ENCODE peak calls at places on chromosomes 4 and X, in eight cellular contexts. D is foreskin fibroblast, Q is stomach, I is lower lobe of right lung, U is prostate gland, S is Calu3, Y is A549, P is cardiac muscle cell. V is an unnamed sample.

GRCh38 chr4:82988323-82988832 is 22.2 kb downstream of the LIN54 start:
- DNase-seq in D (peak), I (no peak), Y (no peak), U (no peak), Q (no peak), P (no peak), S (no peak), V (no peak)

GRCh38 chr4:172989984-172990711 is 178.5 kb upstream of the GALNT7 start:
- DNase-seq in Y (no peak), U (no peak), P (no peak), D (no peak), S (no peak), I (no peak), Q (no peak), V (no peak)

GRCh38 chrX:119655125-119655524 is 37.8 kb downstream of the SEPTIN6 start:
- DNase-seq in Y (peak), I (no peak), Q (no peak), P (peak), S (no peak), U (no peak), D (peak), V (peak)

GRCh38 chr4:113673450-113673849 is 88.1 kb downstream of the CAMK2D start:
- DNase-seq in I (no peak), D (no peak), U (no peak), P (no peak), Q (no peak), Y (no peak), S (peak), V (peak)

GRCh38 chrX:15790766-15791380 is 589 bp downstream of the ZRSR2 start:
- DNase-seq in I (no peak), U (no peak), Q (peak), Y (peak), D (no peak), S (no peak), P (peak), V (no peak)

GRCh38 chrX:22666441-22666840 is 333.3 kb upstream of the DDX53 start:
- DNase-seq in D (no peak), U (no peak), S (no peak), I (no peak), Y (peak), Q (no peak), P (peak), V (peak)

GRCh38 chr4:82780398-82781231 is 18.0 kb downstream of the SCD5 start:
- DNase-seq in S (peak), I (peak), U (peak), D (no peak), Q (peak), P (peak), Y (peak), V (no peak)

GRCh38 chrX:78104447-78105176 is 564 bp downstream of the PGK1 start:
- DNase-seq in P (peak), S (peak), U (peak), Q (peak), D (peak), I (peak), Y (peak), V (peak)

GRCh38 chr4:43471950-43472349 is 579.4 kb downstream of the GRXCR1 start:
- DNase-seq in S (no peak), P (no peak), Q (no peak), Y (peak), U (no peak), D (no peak), I (no peak), V (no peak)

GRCh38 chr4:102551946-102552575 is 50.9 kb downstream of the NFKB1 start:
- DNase-seq in S (no peak), D (no peak), U (no peak), Y (no peak), I (no peak), Q (no peak), P (no peak), V (no peak)

GRCh38 chr4:29711226-29711625 is 1008.9 kb upstream of the PCDH7 start:
- DNase-seq in S (no peak), Q (no peak), P (no peak), D (no peak), I (no peak), U (no peak), Y (no peak), V (no peak)

GRCh38 chr4:175456131-175456530 is 355.9 kb downstream of the GPM6A start:
- DNase-seq in U (no peak), Q (no peak), Y (no peak), I (no peak), D (no peak), S (peak), P (no peak), V (peak)

GRCh38 chr4:72997409-72997808 is 72.1 kb downstream of the COX18 start:
- DNase-seq in Y (peak), Q (no peak), S (peak), P (peak), I (peak), D (no peak), U (no peak), V (peak)

GRCh38 chr4:2251795-2252529 is 9.9 kb downstream of the MXD4 start:
- DNase-seq in I (peak), P (no peak), Y (no peak), D (no peak), U (peak), Q (peak), S (no peak), V (no peak)

GRCh38 chr4:186724048-186724860 is 598 bp upstream of the FAT1 start:
- DNase-seq in Y (peak), Q (peak), D (peak), U (peak), S (no peak), I (peak), P (peak), V (peak)

GRCh38 chrX:85391879-85392238 is 12.4 kb upstream of the POF1B start:
- DNase-seq in D (no peak), I (no peak), S (no peak), P (no peak), Q (no peak), Y (no peak), U (no peak), V (no peak)

GRCh38 chr4:142801966-142802365 is 44.1 kb downstream of the INPP4B start:
- DNase-seq in U (no peak), D (no peak), Q (no peak), I (no peak), Y (no peak), S (no peak), P (no peak), V (peak)

GRCh38 chrX:26845051-26845450 is 618.1 kb downstream of the PPP4R3C start:
- DNase-seq in Q (no peak), I (no peak), Y (no peak), P (peak), D (peak), U (no peak), S (no peak), V (no peak)

GRCh38 chr4:25019501-25019900 is 11.2 kb downstream of the LGI2 start:
- DNase-seq in I (no peak), S (no peak), D (no peak), Q (no peak), U (no peak), Y (no peak), P (no peak), V (no peak)

GRCh38 chr4:168674869-168675268 is 178.0 kb downstream of the PALLD start:
- DNase-seq in P (no peak), Q (no peak), D (no peak), S (no peak), Y (peak), I (no peak), U (no peak), V (no peak)

GRCh38 chr4:184983660-184984356 is 34.5 kb upstream of the HELT start:
- DNase-seq in S (peak), D (peak), P (peak), Y (peak), I (peak), U (peak), Q (peak), V (peak)

GRCh38 chr4:44415251-44415650 is 33.4 kb downstream of the KCTD8 start:
- DNase-seq in P (no peak), Q (no peak), I (no peak), U (no peak), Y (no peak), S (no peak), D (no peak), V (no peak)

GRCh38 chrX:104659037-104659744 is 93.2 kb downstream of the IL1RAPL2 start:
- DNase-seq in I (no peak), P (peak), S (peak), Y (no peak), Q (peak), U (peak), D (no peak), V (peak)

GRCh38 chr4:66691101-66691500 is 854.2 kb downstream of the CENPC start:
- DNase-seq in U (no peak), P (no peak), D (no peak), Y (no peak), Q (no peak), S (no peak), I (no peak), V (no peak)

GRCh38 chrX:31500920-31501319 is 429.1 kb upstream of the FTHL17 start:
- DNase-seq in P (peak), D (no peak), U (no peak), I (no peak), Q (no peak), S (no peak), Y (no peak), V (no peak)

GRCh38 chrX:47112316-47112954 is 32.1 kb downstream of the NDUFB11 start:
- DNase-seq in D (no peak), P (peak), I (no peak), U (peak), Y (no peak), S (peak), Q (no peak), V (peak)

DNA sequence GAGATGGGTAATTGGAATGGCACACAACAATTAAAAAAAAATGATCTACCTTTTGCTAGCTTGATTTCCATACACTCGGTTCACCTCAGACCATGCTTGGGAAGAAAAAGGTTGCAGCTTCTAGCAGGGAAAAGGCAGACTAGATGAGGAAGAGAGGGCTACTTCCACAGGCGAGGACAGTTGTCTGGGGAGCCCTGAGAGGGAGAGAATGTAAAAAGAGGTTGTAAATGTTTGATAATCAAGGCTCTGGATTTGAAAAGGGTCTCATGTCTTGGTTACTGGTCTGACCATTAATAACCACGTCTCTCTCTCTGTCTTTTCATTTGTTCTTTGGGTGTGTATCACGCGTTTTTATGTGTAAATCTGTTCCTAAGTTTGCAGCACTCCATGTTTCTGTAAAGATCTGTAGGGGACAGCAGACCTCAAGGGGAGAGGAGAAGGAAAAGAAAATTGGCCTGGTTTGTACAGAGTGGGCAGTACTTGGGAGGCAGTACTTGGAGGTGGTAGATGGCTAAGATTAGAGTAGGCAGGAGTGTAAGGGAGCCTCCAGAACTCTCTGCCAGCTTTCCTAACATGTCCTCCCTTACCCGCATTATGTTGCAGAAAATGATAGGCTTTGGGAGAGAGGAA is 750 bp downstream of the ARMCX5 start:
- DNase-seq in I (no peak), P (peak), Y (peak), Q (no peak), U (no peak), D (peak), S (no peak), V (peak)
- TF ChIP-seq CTCF in I (no peak), P (peak), Y (no peak), Q (no peak), U (no peak), D (no peak), S (no peak), V (no peak)

GRCh38 chr4:162497564-162498167 is 333.9 kb upstream of the FSTL5 start:
- DNase-seq in D (peak), Y (peak), I (no peak), P (peak), S (no peak), Q (no peak), U (no peak), V (peak)

GRCh38 chr4:162503868-162504267 is 340.1 kb upstream of the FSTL5 start:
- DNase-seq in Q (no peak), U (no peak), I (no peak), S (no peak), P (no peak), Y (no peak), D (no peak), V (no peak)

GRCh38 chr4:162502109-162502508 is 338.3 kb upstream of the FSTL5 start:
- DNase-seq in P (no peak), Q (no peak), I (no peak), S (no peak), D (no peak), U (no peak), Y (no peak), V (no peak)

GRCh38 chr4:162498168-162498567 is 334.4 kb upstream of the FSTL5 start:
- DNase-seq in Y (no peak), D (no peak), I (no peak), U (no peak), Q (peak), S (no peak), P (peak), V (no peak)

GRCh38 chr4:162499478-162499877 is 335.7 kb upstream of the FSTL5 start:
- DNase-seq in I (no peak), Y (no peak), U (no peak), D (no peak), Q (no peak), P (peak), S (no peak), V (no peak)
- TF ChIP-seq CTCF in I (peak), Y (peak), U (no peak), D (peak), Q (peak), P (peak), S (no peak), V (peak)

GRCh38 chr4:164997941-164998340 is 20.5 kb upstream of the TRIM61 start:
- DNase-seq in Y (no peak), P (no peak), D (no peak), U (no peak), Q (no peak), S (no peak), I (no peak), V (no peak)

GRCh38 chr4:164997324-164997723 is 19.9 kb upstream of the TRIM61 start:
- DNase-seq in I (no peak), S (peak), Q (no peak), P (no peak), U (no peak), Y (peak), D (no peak), V (peak)
- TF ChIP-seq CTCF in I (no peak), S (peak), Q (no peak), P (no peak), U (no peak), Y (peak), D (no peak), V (peak)

GRCh38 chr4:126396703-126397102 is 1081.9 kb downstream of the FAT4 start:
- DNase-seq in U (no peak), D (no peak), S (no peak), Y (no peak), P (no peak), Q (no peak), I (no peak), V (no peak)
- TF ChIP-seq CTCF in U (no peak), D (no peak), S (no peak), Y (no peak), P (no peak), Q (no peak), I (no peak), V (no peak)

GRCh38 chrX:65706041-65706828 is 38.8 kb downstream of the MSN start:
- DNase-seq in S (peak), Q (no peak), U (no peak), D (peak), Y (peak), P (peak), I (no peak), V (peak)
- TF ChIP-seq CTCF in S (no peak), Q (no peak), U (no peak), D (no peak), Y (no peak), P (no peak), I (no peak), V (no peak)

DNA sequence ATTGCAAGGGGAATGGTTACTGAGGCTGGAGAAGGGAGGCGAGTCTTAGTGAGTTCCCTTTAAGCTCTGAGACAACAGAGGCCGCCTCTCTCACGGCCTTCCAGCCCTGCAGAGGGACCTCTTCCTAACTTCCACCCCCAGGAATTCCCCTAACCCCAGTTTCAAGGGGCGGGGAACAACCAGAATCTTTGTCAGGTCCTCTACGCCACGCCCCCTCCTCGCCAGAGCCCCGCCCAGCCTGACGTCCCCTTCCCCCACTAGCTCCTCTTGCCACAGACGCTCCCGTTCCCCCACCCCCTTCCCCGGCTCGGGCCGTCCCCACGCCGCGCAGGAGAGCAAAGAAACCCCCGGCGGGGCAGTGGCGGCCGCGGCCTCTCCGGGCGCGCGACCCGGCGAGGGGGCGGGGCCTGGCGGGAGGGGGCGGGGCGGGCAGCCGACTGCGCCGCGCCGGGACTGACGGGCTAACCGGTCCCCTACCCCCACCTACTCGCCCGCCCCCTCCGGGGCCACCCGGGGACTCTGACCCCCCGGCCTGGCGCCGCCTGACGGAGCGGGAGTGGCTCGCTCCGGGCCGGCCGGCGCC is 12.2 kb upstream of the TMEM156 start:
- DNase-seq in D (peak), P (peak), U (peak), S (peak), Q (peak), Y (peak), I (peak), V (peak)
- TF ChIP-seq CTCF in D (no peak), P (peak), U (no peak), S (no peak), Q (no peak), Y (no peak), I (no peak), V (peak)

V was measured in mammary epithelial cell.